ENCODE peak calls at places on chromosomes 5 and 9, in six cellular contexts. One of them, this sample, is unnamed.

GRCh38 chr9:114275246-114275994 is 47.5 kb upstream of the ORM1 start:
- DNase-seq in H9: peak; percentile 23
- DNase-seq in IMR-90: peak; percentile 43
- DNase-seq in H1: peak; percentile 27
- DNase-seq in neuronal stem cell: no peak
- DNase-seq in mesendoderm: no peak
- DNase-seq in this sample: no peak

GRCh38 chr9:12715268-12715667 is 22.1 kb downstream of the TYRP1 start:
- DNase-seq in H9: no peak
- DNase-seq in IMR-90: no peak
- DNase-seq in H1: no peak
- DNase-seq in neuronal stem cell: no peak
- DNase-seq in mesendoderm: no peak
- DNase-seq in this sample: no peak

GRCh38 chr9:22241024-22241423 is 205.6 kb upstream of the DMRTA1 start:
- DNase-seq in H9: no peak
- DNase-seq in IMR-90: no peak
- DNase-seq in H1: no peak
- DNase-seq in neuronal stem cell: no peak
- DNase-seq in mesendoderm: no peak
- DNase-seq in this sample: no peak

GRCh38 chr9:135010921-135011320 is 76.5 kb upstream of the OLFM1 start:
- DNase-seq in H9: no peak
- DNase-seq in IMR-90: no peak
- DNase-seq in H1: no peak
- DNase-seq in neuronal stem cell: no peak
- DNase-seq in mesendoderm: no peak
- DNase-seq in this sample: no peak

GRCh38 chr9:131845286-131846011 is 105.6 kb upstream of the RAPGEF1 start:
- DNase-seq in H9: no peak
- DNase-seq in IMR-90: no peak
- DNase-seq in H1: no peak
- DNase-seq in neuronal stem cell: no peak
- DNase-seq in mesendoderm: no peak
- DNase-seq in this sample: no peak

GRCh38 chr9:122777935-122778671 is 10.6 kb upstream of the OR5C1 start:
- DNase-seq in H9: no peak
- DNase-seq in IMR-90: peak; percentile 79
- DNase-seq in H1: no peak
- DNase-seq in neuronal stem cell: no peak
- DNase-seq in mesendoderm: no peak
- DNase-seq in this sample: peak; percentile 81

GRCh38 chr9:34517185-34517584 is 5.6 kb downstream of the ENHO start:
- DNase-seq in H9: no peak
- DNase-seq in IMR-90: no peak
- DNase-seq in H1: no peak
- DNase-seq in neuronal stem cell: no peak
- DNase-seq in mesendoderm: no peak
- DNase-seq in this sample: no peak

GRCh38 chr5:86951761-86952160 is 315.9 kb upstream of the RASA1 start:
- DNase-seq in H9: no peak
- DNase-seq in IMR-90: no peak
- DNase-seq in H1: no peak
- DNase-seq in neuronal stem cell: no peak
- DNase-seq in mesendoderm: peak; percentile 67
- DNase-seq in this sample: no peak

GRCh38 chr9:133873006-133873780 is 118.9 kb downstream of the VAV2 start:
- DNase-seq in H9: no peak
- DNase-seq in IMR-90: no peak
- DNase-seq in H1: no peak
- DNase-seq in neuronal stem cell: no peak
- DNase-seq in mesendoderm: no peak
- DNase-seq in this sample: peak; percentile 30

GRCh38 chr5:14450055-14450524 is 131.5 kb upstream of the OTULINL start:
- DNase-seq in H9: no peak
- DNase-seq in IMR-90: peak; percentile 92
- DNase-seq in H1: no peak
- DNase-seq in neuronal stem cell: no peak
- DNase-seq in mesendoderm: no peak
- DNase-seq in this sample: peak; percentile 93

GRCh38 chr9:137163101-137163661 is 6.7 kb downstream of the LRRC26 start:
- DNase-seq in H9: peak; percentile 70
- DNase-seq in IMR-90: no peak
- DNase-seq in H1: peak; percentile 70
- DNase-seq in neuronal stem cell: no peak
- DNase-seq in mesendoderm: peak; percentile 50
- DNase-seq in this sample: peak; percentile 16

GRCh38 chr5:130871346-130872086 is 293.5 kb downstream of the HINT1 start:
- DNase-seq in H9: peak; percentile 44
- DNase-seq in IMR-90: peak; percentile 1
- DNase-seq in H1: peak; percentile 52
- DNase-seq in neuronal stem cell: no peak
- DNase-seq in mesendoderm: peak; percentile 54
- DNase-seq in this sample: peak; percentile 43

GRCh38 chr5:13909271-13909670 is 35.2 kb downstream of the DNAH5 start:
- DNase-seq in H9: no peak
- DNase-seq in IMR-90: no peak
- DNase-seq in H1: no peak
- DNase-seq in neuronal stem cell: no peak
- DNase-seq in mesendoderm: no peak
- DNase-seq in this sample: no peak

GRCh38 chr5:82537646-82538306 is 259.6 kb upstream of the RPS23 start:
- DNase-seq in H9: no peak
- DNase-seq in IMR-90: no peak
- DNase-seq in H1: no peak
- DNase-seq in neuronal stem cell: no peak
- DNase-seq in mesendoderm: no peak
- DNase-seq in this sample: no peak

GRCh38 chr5:14672082-14672481 is 7.6 kb downstream of the OTULIN start:
- DNase-seq in H9: no peak
- DNase-seq in IMR-90: no peak
- DNase-seq in H1: no peak
- DNase-seq in neuronal stem cell: no peak
- DNase-seq in mesendoderm: no peak
- DNase-seq in this sample: no peak

GRCh38 chr5:176491901-176492300 is 43.7 kb downstream of the FAF2 start:
- DNase-seq in H9: no peak
- DNase-seq in IMR-90: no peak
- DNase-seq in H1: no peak
- DNase-seq in neuronal stem cell: no peak
- DNase-seq in mesendoderm: no peak
- DNase-seq in this sample: no peak
- H3K9ac ChIP-seq in H9: no peak overlapping the region
- H3K9ac ChIP-seq in IMR-90: no peak overlapping the region
- H3K9ac ChIP-seq in H1: no peak overlapping the region
- H3K9ac ChIP-seq in neuronal stem cell: no peak overlapping the region
- H3K9ac ChIP-seq in mesendoderm: no peak overlapping the region
- H3K9ac ChIP-seq in this sample: no peak overlapping the region

GRCh38 chr5:139968547-139969261 is 74.4 kb downstream of the NRG2 start:
- DNase-seq in H9: peak; percentile 94
- DNase-seq in IMR-90: peak; percentile 52
- DNase-seq in H1: peak; percentile 99
- DNase-seq in neuronal stem cell: peak; percentile 83
- DNase-seq in mesendoderm: peak; percentile 87
- DNase-seq in this sample: peak; percentile 72
- H2BK15ac ChIP-seq in H9: no peak overlapping the region
- H2BK15ac ChIP-seq in IMR-90: no peak overlapping the region
- H2BK15ac ChIP-seq in H1: peak overlapping the region; percentile 76
- H2BK15ac ChIP-seq in neuronal stem cell: peak overlapping the region; percentile 44
- H2BK15ac ChIP-seq in mesendoderm: no peak overlapping the region
- H2BK15ac ChIP-seq in this sample: no peak overlapping the region

GRCh38 chr5:20678386-20678785 is 690.4 kb upstream of the CDH18 start:
- DNase-seq in H9: no peak
- DNase-seq in IMR-90: no peak
- DNase-seq in H1: no peak
- DNase-seq in neuronal stem cell: no peak
- DNase-seq in mesendoderm: no peak
- DNase-seq in this sample: no peak
- H3K9ac ChIP-seq in H9: no peak overlapping the region
- H3K9ac ChIP-seq in IMR-90: no peak overlapping the region
- H3K9ac ChIP-seq in H1: no peak overlapping the region
- H3K9ac ChIP-seq in neuronal stem cell: no peak overlapping the region
- H3K9ac ChIP-seq in mesendoderm: no peak overlapping the region
- H3K9ac ChIP-seq in this sample: peak overlapping the region; percentile 31

DNA sequence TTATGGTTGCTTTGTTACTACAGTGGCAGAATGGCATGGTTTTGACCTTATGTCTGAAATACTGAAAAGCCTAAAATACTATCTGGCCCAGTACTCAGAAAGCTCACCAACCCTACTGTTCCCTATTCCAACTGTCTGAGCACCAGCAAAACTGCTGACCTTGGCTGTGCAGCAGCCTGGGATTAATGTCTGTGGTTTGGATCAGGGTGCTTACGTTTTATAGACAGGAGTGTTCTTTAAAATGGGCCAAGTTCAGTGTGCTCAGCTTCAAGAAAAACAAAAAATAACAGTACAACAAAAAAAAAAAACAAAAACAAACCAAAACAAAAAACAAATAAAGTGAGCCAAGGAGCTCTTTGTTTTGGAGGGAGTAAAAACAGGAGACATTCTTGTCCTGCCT is 36.4 kb downstream of the SLC28A3 start:
- DNase-seq in H9: no peak
- DNase-seq in IMR-90: no peak
- DNase-seq in H1: no peak
- DNase-seq in neuronal stem cell: no peak
- DNase-seq in mesendoderm: no peak
- DNase-seq in this sample: no peak
- H2BK15ac ChIP-seq in H9: no peak overlapping the region
- H2BK15ac ChIP-seq in IMR-90: no peak overlapping the region
- H2BK15ac ChIP-seq in H1: no peak overlapping the region
- H2BK15ac ChIP-seq in neuronal stem cell: no peak overlapping the region
- H2BK15ac ChIP-seq in mesendoderm: no peak overlapping the region
- H2BK15ac ChIP-seq in this sample: no peak overlapping the region

GRCh38 chr9:112072721-112073553 is 102.2 kb downstream of the SUSD1 start:
- DNase-seq in H9: no peak
- DNase-seq in IMR-90: peak; percentile 98
- DNase-seq in H1: no peak
- DNase-seq in neuronal stem cell: no peak
- DNase-seq in mesendoderm: peak; percentile 53
- DNase-seq in this sample: peak; percentile 99
- H3K9ac ChIP-seq in H9: no peak overlapping the region
- H3K9ac ChIP-seq in IMR-90: peak overlapping the region; percentile 29
- H3K9ac ChIP-seq in H1: no peak overlapping the region
- H3K9ac ChIP-seq in neuronal stem cell: no peak overlapping the region
- H3K9ac ChIP-seq in mesendoderm: no peak overlapping the region
- H3K9ac ChIP-seq in this sample: no peak overlapping the region

GRCh38 chr5:63170496-63170895 is 591.9 kb downstream of the LRRC70 start:
- DNase-seq in H9: no peak
- DNase-seq in IMR-90: no peak
- DNase-seq in H1: no peak
- DNase-seq in neuronal stem cell: no peak
- DNase-seq in mesendoderm: no peak
- DNase-seq in this sample: peak; percentile 1

GRCh38 chr5:63175850-63176249 is 597.2 kb downstream of the LRRC70 start:
- DNase-seq in H9: no peak
- DNase-seq in IMR-90: no peak
- DNase-seq in H1: no peak
- DNase-seq in neuronal stem cell: no peak
- DNase-seq in mesendoderm: no peak
- DNase-seq in this sample: no peak
- H2BK15ac ChIP-seq in H9: no peak overlapping the region
- H2BK15ac ChIP-seq in IMR-90: no peak overlapping the region
- H2BK15ac ChIP-seq in H1: no peak overlapping the region
- H2BK15ac ChIP-seq in neuronal stem cell: no peak overlapping the region
- H2BK15ac ChIP-seq in mesendoderm: no peak overlapping the region
- H2BK15ac ChIP-seq in this sample: no peak overlapping the region

DNA sequence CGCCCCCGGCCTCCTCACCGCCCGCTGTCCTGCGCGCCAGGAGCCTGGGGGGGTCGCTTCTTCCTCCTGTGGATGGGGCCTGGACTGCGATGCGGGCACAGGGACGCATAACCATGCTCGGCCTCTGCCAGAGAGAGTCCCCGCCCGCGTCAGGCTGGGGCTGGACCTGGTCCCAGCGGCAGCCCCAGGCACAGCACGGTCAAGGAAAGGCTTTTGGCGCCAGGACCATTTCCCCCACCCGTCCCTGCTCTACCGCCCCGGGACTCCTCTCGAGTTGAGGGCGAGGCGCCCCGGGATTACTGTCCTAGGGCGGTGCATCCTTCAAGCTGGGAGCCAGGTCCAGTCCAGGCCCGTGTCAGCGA is 356 bp downstream of the MXD3 start:
- DNase-seq in H9: peak; percentile 51
- DNase-seq in IMR-90: no peak
- DNase-seq in H1: no peak
- DNase-seq in neuronal stem cell: no peak
- DNase-seq in mesendoderm: no peak
- DNase-seq in this sample: peak; percentile 41
- H3K9ac ChIP-seq in H9: peak overlapping the region; percentile 37
- H3K9ac ChIP-seq in IMR-90: peak overlapping the region; percentile 42
- H3K9ac ChIP-seq in H1: peak overlapping the region; percentile 54
- H3K9ac ChIP-seq in neuronal stem cell: peak overlapping the region; percentile 90
- H3K9ac ChIP-seq in mesendoderm: peak overlapping the region; percentile 79
- H3K9ac ChIP-seq in this sample: peak overlapping the region; percentile 65

DNA sequence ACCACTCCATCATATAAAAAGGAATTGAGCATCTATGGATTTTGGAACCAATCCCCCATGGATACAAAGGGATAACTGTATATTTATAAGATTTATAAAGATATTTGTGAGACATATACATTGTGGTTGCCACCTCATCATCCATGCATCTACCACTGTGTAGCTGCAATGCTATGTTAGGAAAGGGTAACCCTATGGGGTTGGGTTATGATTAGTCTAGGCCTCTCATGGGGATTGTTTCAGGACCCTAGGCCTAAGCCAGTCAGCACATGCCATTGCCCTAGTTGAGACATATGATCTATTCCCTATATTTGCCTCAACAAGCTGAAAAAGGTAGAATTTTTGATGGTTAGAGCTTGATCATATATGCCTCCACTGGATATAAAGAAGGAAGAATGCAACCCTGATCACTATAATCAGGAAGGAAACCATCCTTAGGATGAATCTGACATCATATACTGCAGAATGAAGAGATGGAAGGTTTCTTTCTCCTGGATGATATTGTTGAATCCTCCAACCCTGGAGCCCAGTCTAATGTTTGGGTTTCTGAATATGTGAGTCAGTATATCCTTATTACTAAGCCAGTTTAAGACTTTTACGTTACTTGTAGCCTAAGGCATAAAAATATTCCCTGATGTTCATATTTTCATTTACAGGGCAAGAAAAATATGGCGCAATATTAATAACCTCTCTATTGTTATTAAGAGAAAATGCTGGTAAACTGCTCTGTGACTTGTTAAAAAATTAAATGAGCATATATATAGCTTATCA is 94.2 kb downstream of the ADAMTS19 start:
- DNase-seq in H9: no peak
- DNase-seq in IMR-90: peak; percentile 11
- DNase-seq in H1: no peak
- DNase-seq in neuronal stem cell: no peak
- DNase-seq in mesendoderm: no peak
- DNase-seq in this sample: peak; percentile 15
- H2BK15ac ChIP-seq in H9: no peak overlapping the region
- H2BK15ac ChIP-seq in IMR-90: no peak overlapping the region
- H2BK15ac ChIP-seq in H1: no peak overlapping the region
- H2BK15ac ChIP-seq in neuronal stem cell: no peak overlapping the region
- H2BK15ac ChIP-seq in mesendoderm: no peak overlapping the region
- H2BK15ac ChIP-seq in this sample: no peak overlapping the region

GRCh38 chr5:1536298-1537165 is 12.8 kb upstream of the LPCAT1 start:
- DNase-seq in H9: peak; percentile 16
- DNase-seq in IMR-90: peak; percentile 20
- DNase-seq in H1: peak; percentile 29
- DNase-seq in neuronal stem cell: no peak
- DNase-seq in mesendoderm: no peak
- DNase-seq in this sample: peak; percentile 48
- H3K9ac ChIP-seq in H9: no peak overlapping the region
- H3K9ac ChIP-seq in IMR-90: no peak overlapping the region
- H3K9ac ChIP-seq in H1: no peak overlapping the region
- H3K9ac ChIP-seq in neuronal stem cell: no peak overlapping the region
- H3K9ac ChIP-seq in mesendoderm: no peak overlapping the region
- H3K9ac ChIP-seq in this sample: peak overlapping the region; percentile 74

This sample was measured in mesenchymal stem cell.